ENCODE peak calls at places on chromosome 18, in eight cellular contexts. U is NCI-H510A treated with DMSO at 0.1 percent for 48 hours, E is colonic mucosa, K is HTR-8/SVneo, X is SHP77, Y is NCI-H82, T is DMS153, D is iris pigment epithelial cell. F is an unnamed sample.

GRCh38 chr18:36673452-36673851 is 155.3 kb downstream of the TPGS2 start:
- DNase-seq in U (no peak), E (no peak), K (no peak), X (no peak), Y (no peak), T (no peak), D (no peak), F (no peak)

GRCh38 chr18:50518787-50519520 is 40.9 kb upstream of the MAPK4 start:
- DNase-seq in U (no peak), E (no peak), K (no peak), X (no peak), Y (no peak), T (no peak), D (peak), F (no peak)

GRCh38 chr18:38526922-38527321 is 961.3 kb upstream of the CELF4 start:
- DNase-seq in U (no peak), E (no peak), K (no peak), X (no peak), Y (no peak), T (no peak), D (no peak), F (peak)

GRCh38 chr18:54780970-54781369 is 47.3 kb upstream of the RAB27B start:
- DNase-seq in U (no peak), E (no peak), K (no peak), X (no peak), Y (no peak), T (no peak), D (no peak), F (no peak)

GRCh38 chr18:63119647-63120046 is 199.9 kb downstream of the BCL2 start:
- DNase-seq in U (peak), E (peak), K (peak), X (peak), Y (peak), T (no peak), D (no peak), F (peak)

GRCh38 chr18:61496374-61496773 is 163.1 kb downstream of the CDH20 start:
- DNase-seq in U (peak), E (no peak), K (no peak), X (no peak), Y (no peak), T (no peak), D (no peak), F (no peak)

GRCh38 chr18:34767601-34768027 is 57.5 kb downstream of the DTNA start:
- DNase-seq in U (no peak), E (no peak), K (no peak), X (no peak), Y (no peak), T (no peak), D (peak), F (no peak)

GRCh38 chr18:13464432-13465125 is 246.0 kb downstream of the LDLRAD4 start:
- DNase-seq in U (no peak), E (peak), K (no peak), X (peak), Y (no peak), T (peak), D (peak), F (no peak)

GRCh38 chr18:58484989-58485962 is 143.6 kb downstream of the ALPK2 start:
- DNase-seq in U (peak), E (peak), K (no peak), X (peak), Y (peak), T (peak), D (no peak), F (no peak)

GRCh38 chr18:57630002-57630758 is 8.5 kb upstream of the NARS1 start:
- DNase-seq in U (peak), E (peak), K (peak), X (peak), Y (peak), T (peak), D (peak), F (peak)

GRCh38 chr18:39647627-39648502 is 2082.3 kb upstream of the CELF4 start:
- DNase-seq in U (peak), E (no peak), K (peak), X (no peak), Y (peak), T (peak), D (peak), F (peak)

GRCh38 chr18:48615566-48616401 is 77.0 kb downstream of the CTIF start:
- DNase-seq in U (peak), E (peak), K (no peak), X (no peak), Y (no peak), T (no peak), D (no peak), F (no peak)

GRCh38 chr18:48215876-48216638 is 193.1 kb downstream of the ZBTB7C start:
- DNase-seq in U (peak), E (no peak), K (no peak), X (no peak), Y (no peak), T (no peak), D (no peak), F (no peak)

GRCh38 chr18:5451130-5451529 is 92.7 kb downstream of the EPB41L3 start:
- DNase-seq in U (no peak), E (no peak), K (no peak), X (no peak), Y (no peak), T (no peak), D (no peak), F (no peak)

GRCh38 chr18:45386256-45386655 is 229.0 kb upstream of the SLC14A2 start:
- DNase-seq in U (peak), E (peak), K (no peak), X (peak), Y (peak), T (no peak), D (peak), F (peak)

GRCh38 chr18:70411886-70412443 is 123.1 kb downstream of the SOCS6 start:
- DNase-seq in U (no peak), E (no peak), K (no peak), X (no peak), Y (peak), T (no peak), D (peak), F (no peak)

GRCh38 chr18:43847164-43848091 is 570.1 kb upstream of the SYT4 start:
- DNase-seq in U (no peak), E (no peak), K (no peak), X (no peak), Y (no peak), T (peak), D (peak), F (no peak)

GRCh38 chr18:12420831-12421421 is 13.2 kb downstream of the PRELID3A start:
- DNase-seq in U (peak), E (no peak), K (no peak), X (peak), Y (peak), T (no peak), D (no peak), F (no peak)

GRCh38 chr18:52312321-52312720 is 27.7 kb upstream of the DCC start:
- DNase-seq in U (peak), E (no peak), K (no peak), X (peak), Y (no peak), T (peak), D (no peak), F (peak)

GRCh38 chr18:26293982-26294381 is 67.7 kb downstream of the TAF4B start:
- DNase-seq in U (no peak), E (no peak), K (no peak), X (no peak), Y (no peak), T (no peak), D (no peak), F (no peak)

GRCh38 chr18:36499938-36500337 is 202.4 kb downstream of the FHOD3 start:
- DNase-seq in U (no peak), E (no peak), K (no peak), X (no peak), Y (no peak), T (no peak), D (no peak), F (no peak)

GRCh38 chr18:55353391-55353790 is 234.6 kb downstream of the TCF4 start:
- DNase-seq in U (no peak), E (no peak), K (no peak), X (no peak), Y (no peak), T (no peak), D (no peak), F (no peak)

GRCh38 chr18:13513015-13513414 is 213.3 kb downstream of the FAM210A start:
- DNase-seq in U (peak), E (no peak), K (no peak), X (peak), Y (peak), T (peak), D (peak), F (no peak)

GRCh38 chr18:73827801-73828200 is 319.8 kb downstream of the FBXO15 start:
- DNase-seq in U (no peak), E (no peak), K (no peak), X (no peak), Y (peak), T (no peak), D (no peak), F (no peak)

GRCh38 chr18:34709104-34709503 is 994 bp upstream of the DTNA start:
- DNase-seq in U (no peak), E (no peak), K (no peak), X (no peak), Y (no peak), T (no peak), D (peak), F (no peak)

GRCh38 chr18:31066267-31066666 is 23.7 kb upstream of the DSC3 start:
- DNase-seq in U (no peak), E (no peak), K (no peak), X (no peak), Y (no peak), T (no peak), D (no peak), F (no peak)

GRCh38 chr18:38362286-38362792 is 796.7 kb upstream of the CELF4 start:
- DNase-seq in U (peak), E (no peak), K (no peak), X (peak), Y (peak), T (no peak), D (no peak), F (no peak)

GRCh38 chr18:54359233-54359632 is 1.5 kb downstream of the C18orf54 start:
- DNase-seq in U (no peak), E (no peak), K (no peak), X (peak), Y (no peak), T (no peak), D (peak), F (no peak)

GRCh38 chr18:24315170-24315569 is 82.5 kb downstream of the OSBPL1A start:
- DNase-seq in U (no peak), E (no peak), K (no peak), X (no peak), Y (peak), T (no peak), D (peak), F (no peak)

GRCh38 chr18:67354091-67354490 is 162.4 kb downstream of the DSEL start:
- DNase-seq in U (no peak), E (no peak), K (no peak), X (no peak), Y (no peak), T (no peak), D (no peak), F (no peak)

GRCh38 chr18:5294113-5294617 is 1.4 kb downstream of the ZBTB14 start:
- DNase-seq in U (peak), E (peak), K (no peak), X (no peak), Y (peak), T (no peak), D (peak), F (no peak)